ENCODE peak calls at places on chromosomes 4 and X, in four cellular contexts. S is uterus, H is dorsolateral prefrontal cortex, K is tibial nerve. R is an unnamed sample.

GRCh38 chrX:55163171-55163570 is 57.0 kb upstream of the PAGE5 start:
- DNase-seq in S (no peak), H (no peak), K (no peak), R (no peak)

GRCh38 chr4:156884183-156884582 is 87.4 kb downstream of the PDGFC start:
- DNase-seq in S (no peak), H (no peak), K (no peak), R (no peak)

GRCh38 chr4:99205104-99205979 is 13.7 kb downstream of the ADH6 start:
- DNase-seq in S (peak; percentile 60), H (peak; percentile 13), K (no peak), R (peak; percentile 58)

GRCh38 chrX:47556045-47556623 is 4.9 kb upstream of the ARAF start:
- DNase-seq in S (peak; percentile 94), H (peak; percentile 94), K (peak; percentile 82), R (peak; percentile 94)

GRCh38 chr4:142406051-142406549 is 440.0 kb downstream of the INPP4B start:
- DNase-seq in S (no peak), H (no peak), K (no peak), R (no peak)

GRCh38 chr4:1890979-1891378 is 19.8 kb downstream of the NSD2 start:
- DNase-seq in S (no peak), H (no peak), K (no peak), R (no peak)

GRCh38 chr4:156764846-156765245 is 206.8 kb downstream of the PDGFC start:
- DNase-seq in S (no peak), H (no peak), K (no peak), R (no peak)

GRCh38 chr4:88382621-88383020 is 4.0 kb downstream of the HERC6 start:
- DNase-seq in S (no peak), H (no peak), K (no peak), R (no peak)

GRCh38 chr4:53847935-53848334 is 216.5 kb downstream of the CHIC2 start:
- DNase-seq in S (no peak), H (no peak), K (no peak), R (peak; percentile 38)

GRCh38 chr4:100254237-100254636 is 64.0 kb upstream of the DDIT4L start:
- DNase-seq in S (no peak), H (no peak), K (no peak), R (no peak)

GRCh38 chr4:99536148-99536728 is 25.4 kb downstream of the C4orf17 start:
- DNase-seq in S (no peak), H (no peak), K (no peak), R (no peak)

GRCh38 chr4:34365891-34366290 is 1878.4 kb downstream of the ARAP2 start:
- DNase-seq in S (no peak), H (no peak), K (no peak), R (no peak)

GRCh38 chr4:88107406-88108107 is 50.9 kb downstream of the ABCG2 start:
- DNase-seq in S (no peak), H (no peak), K (no peak), R (peak; percentile 16)

DNA sequence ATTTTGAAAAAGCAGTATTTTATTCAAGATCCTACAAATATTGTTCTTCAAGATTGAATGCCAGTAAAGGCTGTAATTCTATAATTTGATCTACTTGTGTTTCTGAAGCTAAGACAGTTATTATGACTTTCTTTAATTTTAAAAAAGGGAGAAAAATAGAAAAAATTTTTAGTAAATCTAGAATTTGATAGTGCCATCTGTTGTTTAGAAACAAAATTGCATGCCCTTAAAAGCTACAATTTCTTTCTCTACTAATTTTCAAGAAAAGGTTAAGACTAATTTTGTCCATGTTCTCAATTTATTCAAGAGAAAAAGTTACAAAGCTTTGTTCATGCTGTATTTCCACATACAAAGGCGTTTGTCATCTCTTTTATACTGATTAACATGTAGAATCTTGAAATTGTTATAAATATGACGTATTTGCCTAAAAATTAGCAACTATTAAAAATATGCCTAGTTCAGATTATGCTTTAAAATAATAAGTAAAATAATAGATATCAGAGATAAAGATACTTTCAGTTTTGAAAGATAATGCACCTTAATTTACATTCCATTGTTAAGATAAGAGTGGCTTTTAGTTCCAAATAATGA is 25.6 kb upstream of the MMRN1 start:
- DNase-seq in S (no peak), H (no peak), K (no peak), R (peak; percentile 16)
- TF ChIP-seq CTCF in S (peak; percentile 26), H (peak; percentile 70), K (peak; percentile 46), R (peak; percentile 42)

GRCh38 chr4:74559853-74560252 is 114.9 kb downstream of the AREG start:
- DNase-seq in S (no peak), H (no peak), K (no peak), R (no peak)
- H3K4me3 ChIP-seq in S (no peak overlapping the region), H (no peak overlapping the region), K (no peak overlapping the region), R (no peak overlapping the region)

DNA sequence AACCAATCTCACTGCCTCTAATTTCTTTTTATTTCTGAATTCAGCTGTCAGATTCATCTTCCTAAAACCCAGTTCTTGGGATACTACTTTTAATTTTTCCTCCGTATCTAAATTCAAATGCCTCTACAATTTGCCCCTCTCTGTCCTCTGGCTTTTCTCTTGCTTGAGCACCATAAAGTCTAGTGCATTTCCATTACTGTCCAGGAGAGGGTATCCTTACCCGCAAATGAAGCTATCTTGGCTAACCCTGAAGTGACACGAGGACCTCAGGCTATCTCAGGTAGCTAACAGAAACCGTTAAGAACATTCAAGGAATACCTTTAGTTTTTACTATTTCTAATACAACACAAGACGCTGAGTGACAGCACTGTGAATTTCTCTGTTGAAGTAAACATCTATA is 49.4 kb upstream of the PRR32 start:
- DNase-seq in S (no peak), H (no peak), K (no peak), R (no peak)
- TF ChIP-seq CTCF in S (no peak), H (peak; percentile 55), K (no peak), R (no peak)

DNA sequence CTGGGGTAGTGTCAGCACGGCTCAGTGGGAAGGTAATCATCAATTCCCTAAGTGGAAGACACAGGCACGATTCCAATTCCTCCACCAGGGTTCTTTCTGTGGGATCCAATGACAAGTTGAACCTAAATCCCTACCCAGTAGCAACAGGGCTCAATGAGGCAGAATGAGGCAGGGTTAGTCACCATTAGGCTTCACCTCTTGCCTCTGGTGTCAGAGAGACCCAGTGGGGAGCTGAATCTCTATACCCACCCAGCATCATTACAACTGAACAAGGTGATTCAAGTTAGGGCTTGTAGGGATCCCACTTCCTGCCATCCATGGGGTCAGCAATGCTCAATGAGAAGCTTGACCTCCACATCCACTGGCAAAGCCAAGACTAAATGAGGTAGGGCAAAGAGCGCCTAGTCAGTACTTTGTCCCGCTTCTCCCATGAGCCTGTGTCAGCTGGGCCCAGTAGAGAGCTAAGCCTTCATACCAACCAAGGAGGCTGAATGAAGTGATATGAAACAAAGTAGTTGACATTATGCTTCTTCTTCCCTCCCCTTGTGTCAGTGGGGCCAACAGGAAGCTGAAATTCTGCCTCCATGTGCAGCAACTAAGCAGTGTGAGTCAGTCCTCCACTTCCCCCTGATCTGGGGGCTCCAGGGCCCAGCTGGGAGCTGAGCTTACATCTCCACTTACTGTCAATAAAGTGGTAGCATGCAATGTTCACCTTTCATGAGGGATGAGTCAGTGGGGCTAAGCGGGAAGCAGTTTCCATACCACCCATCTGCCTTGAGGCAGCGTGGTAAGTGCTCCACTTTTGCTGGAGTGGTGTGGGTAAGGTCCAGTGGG is 36.4 kb upstream of the RBM41 start:
- DNase-seq in S (no peak), H (no peak), K (no peak), R (peak; percentile 0)
- H3K4me3 ChIP-seq in S (no peak overlapping the region), H (no peak overlapping the region), K (no peak overlapping the region), R (no peak overlapping the region)

R was measured in fibroblast of villous mesenchyme.